ENCODE peak calls at places on chromosomes 12 and 14, in six cellular contexts. E is GM12878, D is A549, B is IMR-90, V is K562, C is HepG2. O is an unnamed sample.
A peak's percentile ranks its signal among the peaks of the same experiment; 100 is the strongest.

GRCh38 chr12:72273499-72273837 is 1.3 kb downstream of the TRHDE start:
- DNase-seq in E (no peak), D (no peak), B (no peak), V (no peak), C (no peak), O (no peak)

GRCh38 chr12:57740656-57741412 is 2.3 kb upstream of the AGAP2 start:
- DNase-seq in E (peak; percentile 53), D (no peak), B (no peak), V (no peak), C (no peak), O (no peak)

GRCh38 chr12:76226397-76226796 is 121.8 kb downstream of the BBS10 start:
- DNase-seq in E (no peak), D (no peak), B (peak; percentile 84), V (no peak), C (no peak), O (no peak)

GRCh38 chr12:62724947-62725447 is 210.0 kb downstream of the PPM1H start:
- DNase-seq in E (no peak), D (peak; percentile 71), B (peak; percentile 96), V (peak; percentile 20), C (peak; percentile 6), O (peak; percentile 20)

GRCh38 chr14:23694085-23694975 is 58.2 kb downstream of the DHRS2 start:
- DNase-seq in E (no peak), D (no peak), B (peak; percentile 2), V (no peak), C (peak; percentile 70), O (no peak)

GRCh38 chr14:35631071-35631805 is 97.3 kb downstream of the INSM2 start:
- DNase-seq in E (no peak), D (no peak), B (peak; percentile 2), V (no peak), C (no peak), O (no peak)

GRCh38 chr12:4112734-4113396 is 160.7 kb upstream of the CCND2 start:
- DNase-seq in E (no peak), D (no peak), B (peak; percentile 25), V (no peak), C (no peak), O (no peak)

GRCh38 chr12:94359761-94360160 is 99.9 kb downstream of the CEP83 start:
- DNase-seq in E (no peak), D (no peak), B (no peak), V (no peak), C (no peak), O (no peak)

GRCh38 chr14:80564051-80564450 is 352.7 kb upstream of the DIO2 start:
- DNase-seq in E (no peak), D (no peak), B (peak; percentile 16), V (no peak), C (no peak), O (no peak)

GRCh38 chr12:63353559-63353958 is 202.6 kb upstream of the AVPR1A start:
- DNase-seq in E (no peak), D (no peak), B (peak; percentile 2), V (no peak), C (no peak), O (no peak)

GRCh38 chr12:10457760-10458159 is 4.6 kb upstream of the KLRC1 start:
- DNase-seq in E (no peak), D (no peak), B (no peak), V (no peak), C (no peak), O (no peak)

GRCh38 chr12:39319180-39319579 is 123.7 kb downstream of the KIF21A start:
- DNase-seq in E (no peak), D (no peak), B (no peak), V (no peak), C (no peak), O (no peak)

GRCh38 chr14:86035882-86036281 is 505.9 kb downstream of the FLRT2 start:
- DNase-seq in E (no peak), D (no peak), B (no peak), V (peak; percentile 16), C (peak; percentile 13), O (peak; percentile 31)

GRCh38 chr14:99653618-99654017 is 8.7 kb downstream of the HHIPL1 start:
- DNase-seq in E (no peak), D (no peak), B (no peak), V (no peak), C (no peak), O (no peak)

GRCh38 chr12:94080684-94081009 is 67.7 kb upstream of the PLXNC1 start:
- DNase-seq in E (no peak), D (no peak), B (no peak), V (no peak), C (peak; percentile 22), O (no peak)

GRCh38 chr12:81010641-81011040 is 67.2 kb upstream of the ACSS3 start:
- DNase-seq in E (no peak), D (no peak), B (no peak), V (no peak), C (no peak), O (no peak)

GRCh38 chr12:45674181-45674580 is 55.3 kb upstream of the ARID2 start:
- DNase-seq in E (no peak), D (no peak), B (peak; percentile 26), V (no peak), C (no peak), O (no peak)

GRCh38 chr14:81269100-81269978 is 48.6 kb upstream of the GTF2A1 start:
- DNase-seq in E (peak; percentile 26), D (peak; percentile 77), B (peak; percentile 68), V (peak; percentile 61), C (peak; percentile 70), O (peak; percentile 68)

GRCh38 chr14:85527458-85527857 is 2.5 kb upstream of the FLRT2 start:
- DNase-seq in E (no peak), D (no peak), B (no peak), V (no peak), C (no peak), O (no peak)

DNA sequence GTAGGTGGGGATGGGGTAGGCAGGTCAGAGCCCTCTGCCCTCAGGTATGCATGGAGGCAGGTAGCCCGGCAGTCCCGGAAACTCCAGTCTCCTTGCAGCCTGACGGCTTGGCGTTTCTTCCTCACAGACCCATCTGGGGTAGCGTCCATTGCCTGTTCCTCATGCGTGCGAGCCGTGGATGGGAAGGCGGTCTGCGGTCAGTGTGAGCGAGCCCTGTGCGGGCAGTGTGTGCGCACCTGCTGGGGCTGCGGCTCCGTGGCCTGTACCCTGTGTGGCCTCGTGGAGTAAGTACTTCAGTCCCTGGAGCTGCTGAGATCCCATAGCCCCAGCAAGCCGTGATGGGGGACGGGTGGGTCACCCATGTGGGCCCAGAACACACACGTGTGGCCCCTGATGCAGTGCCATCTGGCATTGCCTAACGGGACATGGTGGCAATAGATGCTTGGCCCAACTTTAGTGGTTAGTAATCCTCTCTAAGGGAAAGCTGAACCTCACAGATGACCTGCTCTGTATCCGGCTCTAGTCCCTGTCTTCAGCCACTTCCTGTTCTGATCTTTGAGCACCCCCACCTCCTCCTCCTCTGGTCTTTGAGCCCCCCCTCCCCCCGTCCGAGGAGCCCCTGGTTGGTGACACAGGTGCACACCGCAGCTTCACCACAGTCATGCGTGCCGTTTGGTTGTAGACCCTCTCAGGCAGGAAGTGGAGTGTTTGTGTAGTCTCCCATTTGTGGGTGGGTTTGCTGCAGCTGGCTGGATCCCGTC is 3.7 kb downstream of the SIVA1 start:
- DNase-seq in E (no peak), D (no peak), B (no peak), V (no peak), C (no peak), O (no peak)
- TF ChIP-seq BHLHE40 in E (no peak), D (no peak), B (no peak), V (no peak), C (no peak), O (no peak)

GRCh38 chr12:96197503-96198272 is 3.5 kb downstream of the ELK3 start:
- DNase-seq in E (no peak), D (peak; percentile 74), B (peak; percentile 97), V (no peak), C (no peak), O (no peak)

GRCh38 chr12:96199465-96199864 is 5.3 kb downstream of the ELK3 start:
- DNase-seq in E (no peak), D (no peak), B (no peak), V (no peak), C (no peak), O (no peak)

GRCh38 chr12:96201272-96202227 is 7.4 kb downstream of the ELK3 start:
- DNase-seq in E (no peak), D (no peak), B (no peak), V (no peak), C (no peak), O (no peak)

GRCh38 chr12:96196781-96197180 is 2.6 kb downstream of the ELK3 start:
- DNase-seq in E (no peak), D (no peak), B (peak; percentile 51), V (no peak), C (no peak), O (no peak)

DNA sequence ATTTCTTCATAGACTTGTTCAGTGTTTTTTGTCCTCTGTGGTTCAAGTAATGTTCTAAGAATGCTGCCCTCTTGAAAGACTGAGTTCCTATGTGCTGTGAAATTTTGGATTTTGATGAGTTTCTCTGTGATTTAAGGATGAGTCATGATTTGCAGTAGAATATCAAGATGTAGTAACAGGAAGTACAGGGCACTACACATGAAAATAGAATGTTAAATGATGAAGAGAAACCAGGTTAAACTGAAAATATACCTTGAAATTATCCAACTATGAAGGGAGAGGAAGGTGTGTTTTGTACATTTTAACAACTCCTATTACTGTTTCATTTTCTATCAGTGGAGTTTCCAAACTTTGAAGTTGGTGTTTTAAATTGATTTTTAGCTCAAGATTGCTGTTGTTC is 4.8 kb downstream of the ELK3 start:
- DNase-seq in E (no peak), D (no peak), B (peak; percentile 96), V (no peak), C (no peak), O (no peak)
- TF ChIP-seq BHLHE40 in E (no peak), D (no peak), B (peak; percentile 41), V (no peak), C (no peak), O (no peak)

DNA sequence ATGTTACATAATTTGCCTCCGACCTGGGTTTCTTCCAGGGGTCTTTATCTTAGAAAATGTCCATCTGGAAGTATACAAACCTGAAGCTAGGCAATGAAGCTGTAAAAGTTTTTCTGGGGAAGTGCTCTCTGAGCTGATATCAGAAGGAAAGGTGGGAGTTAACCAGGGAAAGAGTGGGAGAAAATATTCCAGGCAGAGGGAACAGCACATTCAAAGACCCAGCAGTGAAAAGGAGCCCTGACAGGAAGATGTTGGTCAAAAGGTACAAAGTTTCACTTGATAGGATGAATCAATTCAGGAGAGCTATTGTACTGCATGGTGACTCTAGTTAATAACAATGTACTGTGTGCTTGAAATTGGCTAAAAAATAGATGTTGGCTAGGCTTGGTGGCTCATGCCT is 17.8 kb upstream of the CIT start:
- DNase-seq in E (no peak), D (no peak), B (no peak), V (no peak), C (no peak), O (no peak)
- TF ChIP-seq BHLHE40 in E (no peak), D (no peak), B (no peak), V (no peak), C (no peak), O (no peak)

DNA sequence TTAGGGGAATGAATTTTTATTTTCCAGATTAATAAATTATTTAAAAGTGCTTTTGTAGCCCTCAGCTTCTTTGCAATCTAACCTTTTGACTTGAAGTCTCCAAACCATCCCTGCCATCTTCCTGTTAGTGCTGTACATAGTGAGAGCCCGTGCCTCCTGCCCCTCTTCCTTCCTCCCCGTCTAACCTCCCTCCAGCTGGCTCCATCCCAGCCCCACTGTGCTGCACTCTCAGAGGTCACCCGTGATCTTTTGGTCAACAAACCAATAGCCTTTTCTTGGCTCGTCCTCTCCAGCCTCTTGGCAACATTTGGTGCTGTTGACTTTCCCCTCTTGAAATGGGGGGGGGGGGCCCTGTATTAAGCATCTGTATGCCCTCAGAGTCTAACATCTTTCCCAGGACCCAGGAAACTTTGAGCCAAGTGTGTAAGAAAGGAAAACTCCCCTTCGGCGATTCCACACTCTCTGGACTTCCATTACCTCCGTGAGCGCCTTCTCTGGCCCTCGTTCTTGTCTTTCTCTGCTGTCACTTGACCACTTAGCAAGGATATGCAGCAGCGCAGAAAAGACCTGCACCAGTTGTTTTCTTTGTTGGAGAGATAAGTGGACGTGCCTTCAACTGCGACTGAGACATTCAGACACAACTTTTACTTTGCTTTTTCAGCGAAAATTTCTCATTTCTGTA is 44.1 kb downstream of the FBXW8 start:
- DNase-seq in E (no peak), D (no peak), B (no peak), V (no peak), C (no peak), O (no peak)
- TF ChIP-seq BHLHE40 in E (no peak), D (no peak), B (no peak), V (no peak), C (no peak), O (no peak)